ENCODE peak calls at places on chromosomes 12 and 14, in five cellular contexts. M is uterus, N is non-pigmented ciliary epithelial cell, J is right atrium auricular region, E is NCI-H1694 treated with DMSO at 0.1 percent for 48 hours. Q is an unnamed sample.

GRCh38 chr14:52974406-52974805 is 23.6 kb upstream of the FERMT2 start:
- DNase-seq in M (no peak), N (no peak), J (no peak), E (no peak), Q (no peak)

GRCh38 chr12:70730675-70731180 is 93.5 kb upstream of the PTPRB start:
- DNase-seq in M (no peak), N (no peak), J (no peak), E (no peak), Q (no peak)

GRCh38 chr12:2691340-2692111 is 103.2 kb upstream of the FKBP4 start:
- DNase-seq in M (no peak), N (no peak), J (no peak), E (no peak), Q (no peak)

GRCh38 chr14:91317381-91318313 is 73.1 kb upstream of the GPR68 start:
- DNase-seq in M (peak; percentile 57), N (no peak), J (peak; percentile 69), E (no peak), Q (no peak)

GRCh38 chr12:69099201-69099837 is 140.1 kb upstream of the CPSF6 start:
- DNase-seq in M (no peak), N (no peak), J (no peak), E (no peak), Q (no peak)

GRCh38 chr14:36052063-36052462 is 124.5 kb downstream of the PTCSC3 start:
- DNase-seq in M (no peak), N (no peak), J (no peak), E (no peak), Q (no peak)

GRCh38 chr12:98594050-98594853 is 766 bp downstream of the SLC25A3 start:
- DNase-seq in M (peak; percentile 23), N (no peak), J (peak; percentile 73), E (no peak), Q (no peak)

GRCh38 chr14:68684466-68685418 is 108.1 kb downstream of the ZFP36L1 start:
- DNase-seq in M (no peak), N (no peak), J (no peak), E (no peak), Q (no peak)

GRCh38 chr14:37579250-37579649 is 15.8 kb downstream of the FOXA1 start:
- DNase-seq in M (no peak), N (no peak), J (no peak), E (no peak), Q (no peak)

GRCh38 chr14:69571879-69572633 is 2.6 kb downstream of the CCDC177 start:
- DNase-seq in M (no peak), N (no peak), J (no peak), E (no peak), Q (no peak)

GRCh38 chr12:1474059-1474537 is 120.3 kb downstream of the FBXL14 start:
- DNase-seq in M (no peak), N (peak; percentile 97), J (no peak), E (no peak), Q (no peak)

GRCh38 chr14:90758028-90758889 is 58.0 kb downstream of the TTC7B start:
- DNase-seq in M (peak; percentile 88), N (peak; percentile 37), J (peak; percentile 85), E (peak; percentile 78), Q (peak; percentile 91)

GRCh38 chr12:103664626-103665025 is 77.6 kb downstream of the STAB2 start:
- DNase-seq in M (no peak), N (no peak), J (no peak), E (no peak), Q (no peak)

GRCh38 chr12:810635-811415 is 58.4 kb downstream of the WNK1 start:
- DNase-seq in M (no peak), N (no peak), J (no peak), E (no peak), Q (no peak)

GRCh38 chr14:39956372-39956771 is 524.1 kb upstream of the FBXO33 start:
- DNase-seq in M (no peak), N (no peak), J (no peak), E (peak; percentile 5), Q (no peak)

GRCh38 chr12:68317047-68317667 is 15.0 kb downstream of the MDM1 start:
- DNase-seq in M (peak; percentile 46), N (peak; percentile 15), J (no peak), E (peak; percentile 34), Q (no peak)

GRCh38 chr12:118052324-118053070 is 8.5 kb downstream of the WSB2 start:
- DNase-seq in M (peak; percentile 60), N (peak; percentile 82), J (peak; percentile 91), E (no peak), Q (no peak)

Q was measured in vagina.